ENCODE peak calls at places on chromosomes 6 and 20, in five cellular contexts. One of them, this sample, is unnamed.

GRCh38 chr6:112366695-112367546 is 19.8 kb downstream of the RFPL4B start:
- DNase-seq in HEK293T: no peak
- DNase-seq in K562: no peak
- DNase-seq in HepG2: no peak
- DNase-seq in GM12878: no peak
- DNase-seq in this sample: peak; percentile 29

GRCh38 chr6:161336479-161336878 is 62.6 kb upstream of the AGPAT4 start:
- DNase-seq in HEK293T: no peak
- DNase-seq in K562: no peak
- DNase-seq in HepG2: no peak
- DNase-seq in GM12878: no peak
- DNase-seq in this sample: no peak

GRCh38 chr6:105526198-105526872 is 123.5 kb upstream of the PREP start:
- DNase-seq in HEK293T: no peak
- DNase-seq in K562: no peak
- DNase-seq in HepG2: no peak
- DNase-seq in GM12878: no peak
- DNase-seq in this sample: no peak

GRCh38 chr20:48262955-48263354 is 477.7 kb upstream of the SULF2 start:
- DNase-seq in HEK293T: no peak
- DNase-seq in K562: no peak
- DNase-seq in HepG2: no peak
- DNase-seq in GM12878: no peak
- DNase-seq in this sample: no peak

GRCh38 chr20:23773579-23773978 is 22.8 kb upstream of the CST1 start:
- DNase-seq in HEK293T: no peak
- DNase-seq in K562: no peak
- DNase-seq in HepG2: no peak
- DNase-seq in GM12878: no peak
- DNase-seq in this sample: no peak

GRCh38 chr6:1385129-1386042 is 4.0 kb upstream of the FOXF2 start:
- DNase-seq in HEK293T: no peak
- DNase-seq in K562: no peak
- DNase-seq in HepG2: no peak
- DNase-seq in GM12878: no peak
- DNase-seq in this sample: no peak

GRCh38 chr6:125871365-125871764 is 80.6 kb downstream of the NCOA7 start:
- DNase-seq in HEK293T: no peak
- DNase-seq in K562: no peak
- DNase-seq in HepG2: no peak
- DNase-seq in GM12878: no peak
- DNase-seq in this sample: no peak

GRCh38 chr6:144019929-144020328 is 11.9 kb upstream of the PLAGL1 start:
- DNase-seq in HEK293T: no peak
- DNase-seq in K562: no peak
- DNase-seq in HepG2: no peak
- DNase-seq in GM12878: no peak
- DNase-seq in this sample: no peak

GRCh38 chr20:47614703-47615309 is 113.1 kb downstream of the NCOA3 start:
- DNase-seq in HEK293T: no peak
- DNase-seq in K562: no peak
- DNase-seq in HepG2: no peak
- DNase-seq in GM12878: no peak
- DNase-seq in this sample: no peak

GRCh38 chr6:3341467-3341866 is 82.7 kb downstream of the PSMG4 start:
- DNase-seq in HEK293T: no peak
- DNase-seq in K562: no peak
- DNase-seq in HepG2: no peak
- DNase-seq in GM12878: no peak
- DNase-seq in this sample: no peak

GRCh38 chr6:131182991-131183425 is 47.7 kb downstream of the AKAP7 start:
- DNase-seq in HEK293T: no peak
- DNase-seq in K562: no peak
- DNase-seq in HepG2: peak; percentile 35
- DNase-seq in GM12878: no peak
- DNase-seq in this sample: no peak

GRCh38 chr6:69832558-69832957 is 33.8 kb upstream of the COL19A1 start:
- DNase-seq in HEK293T: no peak
- DNase-seq in K562: no peak
- DNase-seq in HepG2: no peak
- DNase-seq in GM12878: no peak
- DNase-seq in this sample: no peak

GRCh38 chr6:69825904-69826303 is 29.1 kb upstream of the LMBRD1 start:
- DNase-seq in HEK293T: no peak
- DNase-seq in K562: no peak
- DNase-seq in HepG2: peak; percentile 67
- DNase-seq in GM12878: no peak
- DNase-seq in this sample: no peak

DNA sequence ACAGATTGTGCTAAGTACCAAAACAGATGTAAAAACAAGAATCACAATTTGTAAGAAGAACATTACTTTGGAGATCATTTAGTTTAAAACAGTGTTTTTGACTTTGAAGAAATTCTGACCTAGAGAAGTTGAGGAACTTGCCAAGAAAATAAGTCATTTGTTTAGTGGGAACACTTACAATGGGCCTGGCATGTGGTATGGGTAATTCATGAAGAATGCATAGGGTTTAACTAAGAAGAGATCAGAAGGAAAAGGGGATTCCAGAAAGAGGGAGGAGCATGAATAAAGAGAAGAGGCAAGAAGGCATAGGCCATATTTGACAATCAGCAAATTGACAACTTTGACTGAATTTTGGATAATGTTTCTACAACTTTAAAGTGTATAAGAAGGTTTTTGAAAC is 30.7 kb upstream of the LMBRD1 start:
- DNase-seq in HEK293T: no peak
- DNase-seq in K562: no peak
- DNase-seq in HepG2: no peak
- DNase-seq in GM12878: no peak
- DNase-seq in this sample: no peak
- TF ChIP-seq FOXM1 in HEK293T: no peak
- TF ChIP-seq FOXM1 in K562: no peak
- TF ChIP-seq FOXM1 in HepG2: no peak
- TF ChIP-seq FOXM1 in GM12878: no peak
- TF ChIP-seq FOXM1 in this sample: no peak

GRCh38 chr6:73263570-73263909 is 544 bp upstream of the KHDC1 start:
- DNase-seq in HEK293T: no peak
- DNase-seq in K562: no peak
- DNase-seq in HepG2: no peak
- DNase-seq in GM12878: no peak
- DNase-seq in this sample: no peak

GRCh38 chr6:73258721-73259120 is 4.3 kb downstream of the KHDC1 start:
- DNase-seq in HEK293T: no peak
- DNase-seq in K562: no peak
- DNase-seq in HepG2: no peak
- DNase-seq in GM12878: no peak
- DNase-seq in this sample: no peak

GRCh38 chr6:73264446-73264845 is 1.4 kb upstream of the KHDC1 start:
- DNase-seq in HEK293T: no peak
- DNase-seq in K562: no peak
- DNase-seq in HepG2: no peak
- DNase-seq in GM12878: no peak
- DNase-seq in this sample: no peak

GRCh38 chr6:73262701-73263569 is at the start of gene KHDC1:
- DNase-seq in HEK293T: peak; percentile 81
- DNase-seq in K562: peak; percentile 65
- DNase-seq in HepG2: no peak
- DNase-seq in GM12878: no peak
- DNase-seq in this sample: peak; percentile 93
- TF ChIP-seq FOXM1 in HEK293T: no peak
- TF ChIP-seq FOXM1 in K562: no peak
- TF ChIP-seq FOXM1 in HepG2: no peak
- TF ChIP-seq FOXM1 in GM12878: no peak
- TF ChIP-seq FOXM1 in this sample: no peak

DNA sequence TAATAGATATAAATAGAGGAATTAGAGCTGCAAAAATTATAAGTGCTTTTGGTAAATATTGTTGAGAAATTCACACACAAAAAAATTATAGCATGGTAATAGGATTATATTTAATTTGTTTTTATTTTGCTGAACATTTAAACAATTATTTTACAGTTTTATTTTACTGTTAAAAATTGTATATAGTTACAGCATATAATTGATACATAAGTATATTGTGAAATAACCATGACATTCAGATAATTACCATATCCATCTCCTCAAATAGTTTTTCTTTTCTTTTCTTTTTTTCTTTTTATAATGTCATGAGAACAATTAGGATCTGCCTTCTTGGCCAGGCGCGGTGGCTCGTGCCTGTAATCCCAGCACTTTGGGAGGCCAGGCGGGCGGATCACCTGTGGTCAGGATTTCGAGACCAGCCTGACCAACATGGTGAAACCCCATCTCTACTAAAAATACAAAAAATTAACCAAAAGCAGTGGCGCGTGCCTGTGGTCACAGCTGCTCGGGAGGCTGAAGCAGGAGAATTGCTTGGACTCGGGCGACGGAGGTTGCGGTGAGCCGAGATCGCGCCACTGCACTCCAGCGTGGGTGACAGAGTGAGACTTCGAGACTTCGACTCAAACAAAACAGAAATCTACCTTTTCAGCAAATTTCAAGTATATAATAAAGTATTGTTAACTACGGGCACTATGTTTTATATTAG is 654.2 kb downstream of the TENT5A start:
- DNase-seq in HEK293T: no peak
- DNase-seq in K562: no peak
- DNase-seq in HepG2: no peak
- DNase-seq in GM12878: no peak
- DNase-seq in this sample: no peak
- TF ChIP-seq FOXM1 in HEK293T: no peak
- TF ChIP-seq FOXM1 in K562: no peak
- TF ChIP-seq FOXM1 in HepG2: no peak
- TF ChIP-seq FOXM1 in GM12878: no peak
- TF ChIP-seq FOXM1 in this sample: no peak

DNA sequence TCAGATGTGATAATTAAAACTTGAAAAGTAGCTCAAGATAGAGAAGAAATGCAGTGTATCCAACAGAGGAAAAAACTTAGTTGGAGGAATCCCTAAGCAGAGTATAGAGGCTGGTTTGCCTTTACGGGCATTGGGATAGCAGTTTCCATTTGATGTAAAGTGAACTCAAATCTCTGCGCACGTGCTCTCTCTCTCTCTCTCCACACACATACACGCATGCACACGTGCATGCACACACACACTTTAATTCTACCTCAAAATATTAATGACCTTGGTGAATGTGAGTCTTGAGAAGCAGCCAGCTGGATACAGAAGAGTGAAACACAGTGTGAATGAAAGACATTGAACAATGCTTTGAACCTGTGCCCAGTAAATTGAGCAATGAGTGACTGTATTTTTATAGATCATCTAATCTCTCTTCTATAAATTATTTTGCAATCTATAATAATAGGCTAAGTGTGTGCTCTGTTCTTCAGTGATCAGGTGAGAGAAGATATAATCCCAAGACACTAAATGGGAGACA is 247.7 kb upstream of the FAM83B start:
- DNase-seq in HEK293T: no peak
- DNase-seq in K562: no peak
- DNase-seq in HepG2: no peak
- DNase-seq in GM12878: no peak
- DNase-seq in this sample: no peak
- TF ChIP-seq FOXM1 in HEK293T: no peak
- TF ChIP-seq FOXM1 in K562: no peak
- TF ChIP-seq FOXM1 in HepG2: no peak
- TF ChIP-seq FOXM1 in GM12878: no peak
- TF ChIP-seq FOXM1 in this sample: no peak

GRCh38 chr6:30707281-30707850 is 9.7 kb downstream of the MDC1 start:
- DNase-seq in HEK293T: no peak
- DNase-seq in K562: no peak
- DNase-seq in HepG2: no peak
- DNase-seq in GM12878: no peak
- DNase-seq in this sample: no peak
- TF ChIP-seq FOXM1 in HEK293T: no peak
- TF ChIP-seq FOXM1 in K562: no peak
- TF ChIP-seq FOXM1 in HepG2: no peak
- TF ChIP-seq FOXM1 in GM12878: no peak
- TF ChIP-seq FOXM1 in this sample: no peak

DNA sequence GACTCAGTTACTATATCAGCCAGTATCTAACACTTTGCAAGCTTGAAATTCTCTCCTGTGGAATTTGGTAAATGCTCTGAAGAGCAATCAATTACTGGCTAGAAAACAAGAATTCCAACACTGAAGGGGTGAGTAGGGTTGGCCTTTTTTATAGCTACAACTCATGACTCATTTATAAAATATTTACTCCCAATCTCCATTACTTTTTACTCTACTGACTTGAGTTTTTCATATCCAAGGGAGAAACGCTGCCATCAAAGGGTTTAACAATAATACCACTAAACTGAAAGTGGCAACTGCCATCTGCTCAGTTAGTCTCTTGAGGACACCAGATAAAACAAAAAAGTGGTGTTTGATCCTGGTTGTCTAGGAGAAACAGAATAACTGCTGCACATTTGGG is 203.1 kb downstream of the UBE3D start:
- DNase-seq in HEK293T: no peak
- DNase-seq in K562: no peak
- DNase-seq in HepG2: no peak
- DNase-seq in GM12878: no peak
- DNase-seq in this sample: no peak
- TF ChIP-seq FOXM1 in HEK293T: no peak
- TF ChIP-seq FOXM1 in K562: no peak
- TF ChIP-seq FOXM1 in HepG2: no peak
- TF ChIP-seq FOXM1 in GM12878: no peak
- TF ChIP-seq FOXM1 in this sample: no peak